ENCODE peak calls at places on chromosomes 3 and 15, in four cellular contexts. G is B cell, L is osteocyte, F is AG09309. I is an unnamed sample.

GRCh38 chr3:122911901-122912300 is 115.7 kb downstream of the SEMA5B start:
- DNase-seq in G (no peak), L (no peak), F (no peak), I (no peak)

GRCh38 chr15:45150481-45150880 is 20.7 kb downstream of the DUOX1 start:
- DNase-seq in G (no peak), L (no peak), F (no peak), I (no peak)

GRCh38 chr3:12483364-12483763 is 916 bp upstream of the TSEN2 start:
- DNase-seq in G (no peak), L (no peak), F (no peak), I (no peak)

GRCh38 chr15:36914962-36915808 is 185.2 kb downstream of the MEIS2 start:
- DNase-seq in G (no peak), L (no peak), F (no peak), I (no peak)

GRCh38 chr3:192887701-192888100 is 30.0 kb downstream of the MB21D2 start:
- DNase-seq in G (no peak), L (no peak), F (no peak), I (no peak)

GRCh38 chr3:88058322-88058592 is 548 bp downstream of the CGGBP1 start:
- DNase-seq in G (no peak), L (no peak), F (no peak), I (no peak)

GRCh38 chr15:49718234-49718633 is 97.4 kb downstream of the DTWD1 start:
- DNase-seq in G (no peak), L (no peak), F (peak), I (no peak)

GRCh38 chr15:40069178-40070165 is 30.5 kb upstream of the SRP14 start:
- DNase-seq in G (peak), L (peak), F (no peak), I (no peak)

GRCh38 chr15:78642341-78642740 is 1.3 kb upstream of the CHRNB4 start:
- DNase-seq in G (no peak), L (no peak), F (no peak), I (no peak)

GRCh38 chr3:194040501-194041273 is 95.3 kb upstream of the HES1 start:
- DNase-seq in G (no peak), L (no peak), F (no peak), I (no peak)

GRCh38 chr3:147415819-147416218 is 6.7 kb downstream of the ZIC1 start:
- DNase-seq in G (no peak), L (no peak), F (no peak), I (no peak)
- TF ChIP-seq CTCF in G (no peak), L (peak), F (peak), I (no peak)

GRCh38 chr3:78497025-78497424 is 1270.8 kb downstream of the ROBO1 start:
- DNase-seq in G (no peak), L (no peak), F (no peak), I (no peak)

GRCh38 chr3:78496458-78496857 is 1271.3 kb downstream of the ROBO1 start:
- DNase-seq in G (no peak), L (no peak), F (no peak), I (no peak)

GRCh38 chr3:78497692-78498091 is 1270.1 kb downstream of the ROBO1 start:
- DNase-seq in G (no peak), L (no peak), F (peak), I (no peak)

GRCh38 chr3:78494831-78495230 is 1273.0 kb downstream of the ROBO1 start:
- DNase-seq in G (no peak), L (no peak), F (no peak), I (no peak)

DNA sequence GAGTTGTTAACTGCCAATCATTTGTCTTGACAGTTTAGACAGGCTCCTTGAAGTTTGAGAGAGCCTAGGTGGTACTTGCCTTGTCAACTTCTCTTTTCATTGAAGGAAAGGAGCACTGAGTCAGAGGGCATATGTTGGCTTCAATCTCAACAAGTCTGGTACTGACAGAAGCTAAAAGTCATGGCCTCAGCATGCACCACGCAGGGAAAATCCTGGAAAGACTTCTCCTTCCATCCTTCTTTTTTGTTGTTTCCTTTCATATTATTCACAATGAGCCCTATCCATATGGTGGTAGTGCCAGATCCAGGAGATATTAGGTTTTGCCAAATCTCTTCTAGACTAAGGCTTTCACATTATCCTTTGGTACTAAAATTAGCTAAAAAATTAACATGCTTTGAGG is 1272.5 kb downstream of the ROBO1 start:
- DNase-seq in G (no peak), L (no peak), F (no peak), I (no peak)
- TF ChIP-seq CTCF in G (no peak), L (no peak), F (no peak), I (no peak)

DNA sequence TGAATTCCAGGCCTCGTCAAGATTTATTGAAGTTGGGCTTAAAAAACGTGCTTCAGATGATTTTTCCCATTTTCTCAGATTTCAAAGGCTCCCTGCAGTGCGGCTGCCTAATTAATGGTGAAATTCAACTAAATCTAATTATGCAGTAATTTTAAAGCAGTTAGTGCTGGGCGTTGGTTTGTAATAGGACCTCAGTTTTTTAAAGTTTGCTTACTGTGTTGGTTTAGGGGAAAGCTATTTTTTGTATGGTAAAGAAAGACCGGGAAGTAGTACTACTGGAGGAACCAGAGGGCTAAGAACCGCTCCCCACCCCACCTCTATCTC is 11.6 kb downstream of the NR2F2 start:
- DNase-seq in G (no peak), L (no peak), F (no peak), I (no peak)
- TF ChIP-seq CTCF in G (no peak), L (no peak), F (no peak), I (no peak)

DNA sequence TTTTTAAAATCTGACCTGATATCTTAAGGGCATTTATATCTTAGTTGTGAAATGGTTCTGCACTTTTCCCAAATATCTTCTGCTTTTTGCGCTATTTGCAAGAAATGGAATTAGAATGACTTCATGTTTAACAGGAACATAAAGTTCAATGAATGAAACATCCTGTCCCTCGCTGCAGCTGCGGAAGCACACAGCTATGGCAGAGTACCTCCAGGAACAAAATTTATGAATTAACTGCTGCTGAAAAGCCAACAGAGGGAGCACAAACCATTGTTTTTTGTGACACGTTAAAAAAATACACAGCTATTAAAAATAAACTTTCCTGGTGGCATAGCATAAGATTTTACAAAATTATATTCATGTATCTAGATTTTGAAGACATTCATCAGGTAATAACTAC is 404.4 kb upstream of the MDFIC2 start:
- DNase-seq in G (no peak), L (no peak), F (peak), I (no peak)
- TF ChIP-seq CTCF in G (no peak), L (peak), F (peak), I (no peak)

GRCh38 chr15:85168642-85169173 is 187.1 kb downstream of the PDE8A start:
- DNase-seq in G (peak), L (no peak), F (no peak), I (peak)
- TF ChIP-seq CTCF in G (peak), L (peak), F (peak), I (peak)

DNA sequence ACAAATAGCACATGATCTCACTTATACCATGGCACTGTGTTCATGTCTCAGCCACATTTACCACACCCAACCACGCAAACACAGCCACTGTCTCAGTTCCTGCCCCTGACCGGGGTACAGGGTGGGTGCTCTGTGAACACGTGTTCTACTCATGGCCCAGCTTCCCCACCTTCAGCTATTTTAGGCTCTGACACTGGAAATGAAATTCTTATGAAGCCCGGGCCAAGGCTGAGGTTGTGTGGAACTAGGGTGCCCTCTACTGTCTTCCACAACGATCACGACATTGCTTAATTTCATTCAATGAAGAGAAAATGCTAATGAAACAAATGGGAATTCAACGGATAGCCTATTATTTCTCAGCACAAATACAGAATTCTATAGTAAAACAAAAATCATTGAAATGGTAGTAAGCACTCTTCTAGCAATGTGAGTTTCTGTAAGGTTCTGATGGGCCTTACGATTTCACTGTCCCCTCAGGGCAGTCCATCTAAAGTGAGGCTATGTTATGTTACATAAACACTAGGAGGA is 2.1 kb upstream of the GABRA5 start:
- DNase-seq in G (no peak), L (no peak), F (peak), I (no peak)
- TF ChIP-seq CTCF in G (no peak), L (peak), F (peak), I (no peak)

GRCh38 chr3:127749787-127750225 is 72.5 kb downstream of the MGLL start:
- DNase-seq in G (no peak), L (no peak), F (no peak), I (no peak)
- TF ChIP-seq CTCF in G (no peak), L (peak), F (no peak), I (no peak)